ENCODE peak calls at places on chromosomes 7 and 10, in four cellular contexts. One of them, this sample, is unnamed.

GRCh38 chr7:33195264-33195663 is 65.9 kb downstream of the BBS9 start:
- DNase-seq in GM12878: no peak
- DNase-seq in testis: no peak
- DNase-seq in GM12891: no peak
- DNase-seq in this sample: peak

GRCh38 chr7:130699686-130700085 is 13.3 kb upstream of the TSGA13 start:
- DNase-seq in GM12878: no peak
- DNase-seq in testis: no peak
- DNase-seq in GM12891: no peak
- DNase-seq in this sample: no peak

GRCh38 chr7:108358553-108358952 is 97.7 kb downstream of the NRCAM start:
- DNase-seq in GM12878: no peak
- DNase-seq in testis: no peak
- DNase-seq in GM12891: no peak
- DNase-seq in this sample: no peak

GRCh38 chr10:110883924-110884323 is 12.2 kb downstream of the PDCD4 start:
- DNase-seq in GM12878: no peak
- DNase-seq in testis: no peak
- DNase-seq in GM12891: no peak
- DNase-seq in this sample: peak

GRCh38 chr10:78972160-78972946 is 96.4 kb upstream of the ZMIZ1 start:
- DNase-seq in GM12878: no peak
- DNase-seq in testis: peak
- DNase-seq in GM12891: no peak
- DNase-seq in this sample: peak

GRCh38 chr10:29517352-29517923 is 117.3 kb downstream of the SVIL start:
- DNase-seq in GM12878: no peak
- DNase-seq in testis: peak
- DNase-seq in GM12891: no peak
- DNase-seq in this sample: peak

GRCh38 chr10:57699944-57700343 is 567.8 kb downstream of the IPMK start:
- DNase-seq in GM12878: no peak
- DNase-seq in testis: no peak
- DNase-seq in GM12891: no peak
- DNase-seq in this sample: no peak

GRCh38 chr7:37915438-37915837 is 1.2 kb downstream of the SFRP4 start:
- DNase-seq in GM12878: no peak
- DNase-seq in testis: no peak
- DNase-seq in GM12891: no peak
- DNase-seq in this sample: no peak

GRCh38 chr10:34081347-34081743 is 733.8 kb downstream of the PARD3 start:
- DNase-seq in GM12878: no peak
- DNase-seq in testis: no peak
- DNase-seq in GM12891: no peak
- DNase-seq in this sample: no peak

GRCh38 chr7:13532028-13532753 is 457.3 kb downstream of the ETV1 start:
- DNase-seq in GM12878: no peak
- DNase-seq in testis: no peak
- DNase-seq in GM12891: no peak
- DNase-seq in this sample: no peak

GRCh38 chr7:2735744-2736143 is 47.7 kb downstream of the AMZ1 start:
- DNase-seq in GM12878: no peak
- DNase-seq in testis: peak
- DNase-seq in GM12891: no peak
- DNase-seq in this sample: no peak

GRCh38 chr10:95395947-95396449 is 105.2 kb upstream of the PDLIM1 start:
- DNase-seq in GM12878: no peak
- DNase-seq in testis: no peak
- DNase-seq in GM12891: no peak
- DNase-seq in this sample: no peak

GRCh38 chr7:70694357-70694908 is 437.5 kb upstream of the GALNT17 start:
- DNase-seq in GM12878: no peak
- DNase-seq in testis: peak
- DNase-seq in GM12891: peak
- DNase-seq in this sample: no peak

GRCh38 chr7:79529214-79529895 is 75.9 kb upstream of the MAGI2 start:
- DNase-seq in GM12878: no peak
- DNase-seq in testis: no peak
- DNase-seq in GM12891: no peak
- DNase-seq in this sample: no peak

GRCh38 chr7:94288091-94288490 is 106.6 kb upstream of the COL1A2 start:
- DNase-seq in GM12878: no peak
- DNase-seq in testis: no peak
- DNase-seq in GM12891: no peak
- DNase-seq in this sample: no peak

GRCh38 chr10:79243211-79244067 is 103.8 kb upstream of the PPIF start:
- DNase-seq in GM12878: no peak
- DNase-seq in testis: peak
- DNase-seq in GM12891: peak
- DNase-seq in this sample: no peak

GRCh38 chr10:45440511-45441062 is 66.6 kb downstream of the ALOX5 start:
- DNase-seq in GM12878: no peak
- DNase-seq in testis: no peak
- DNase-seq in GM12891: no peak
- DNase-seq in this sample: no peak

GRCh38 chr7:25002826-25003225 is 22.8 kb upstream of the OSBPL3 start:
- DNase-seq in GM12878: no peak
- DNase-seq in testis: no peak
- DNase-seq in GM12891: no peak
- DNase-seq in this sample: no peak

GRCh38 chr7:99395616-99396327 is 12.6 kb downstream of the PDAP1 start:
- DNase-seq in GM12878: no peak
- DNase-seq in testis: no peak
- DNase-seq in GM12891: no peak
- DNase-seq in this sample: no peak

DNA sequence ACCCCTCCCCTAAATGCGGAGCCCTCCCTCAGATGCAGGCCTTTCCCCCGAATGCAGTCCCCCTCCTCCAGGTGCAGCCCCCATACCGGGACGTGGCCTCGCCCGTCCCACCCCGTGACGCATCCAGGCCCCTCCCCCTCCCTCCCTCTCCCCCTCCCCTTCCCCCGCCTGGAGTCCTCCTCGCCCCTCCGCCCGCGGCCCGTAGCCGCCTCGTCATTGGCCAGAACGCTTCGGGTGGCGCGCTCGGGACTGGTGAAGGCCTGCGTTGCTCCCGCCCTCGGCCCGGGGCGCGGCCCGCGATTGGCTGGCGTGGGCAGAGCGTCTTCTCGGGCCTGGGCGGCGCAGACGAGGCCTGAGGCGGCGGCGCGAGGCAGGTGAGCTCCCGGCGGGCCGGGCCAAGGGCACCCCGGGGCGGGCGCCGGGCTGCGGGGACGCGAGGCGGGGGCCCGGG is 16.0 kb upstream of the SUN1 start:
- DNase-seq in GM12878: peak
- DNase-seq in testis: peak
- DNase-seq in GM12891: peak
- DNase-seq in this sample: peak
- TF ChIP-seq POLR2A in GM12878: peak
- TF ChIP-seq POLR2A in testis: peak
- TF ChIP-seq POLR2A in GM12891: no peak
- TF ChIP-seq POLR2A in this sample: no peak

GRCh38 chr10:117541909-117542705 is 439 bp upstream of the EMX2 start:
- DNase-seq in GM12878: no peak
- DNase-seq in testis: peak
- DNase-seq in GM12891: no peak
- DNase-seq in this sample: peak
- TF ChIP-seq POLR2A in GM12878: no peak
- TF ChIP-seq POLR2A in testis: peak
- TF ChIP-seq POLR2A in GM12891: no peak
- TF ChIP-seq POLR2A in this sample: no peak

DNA sequence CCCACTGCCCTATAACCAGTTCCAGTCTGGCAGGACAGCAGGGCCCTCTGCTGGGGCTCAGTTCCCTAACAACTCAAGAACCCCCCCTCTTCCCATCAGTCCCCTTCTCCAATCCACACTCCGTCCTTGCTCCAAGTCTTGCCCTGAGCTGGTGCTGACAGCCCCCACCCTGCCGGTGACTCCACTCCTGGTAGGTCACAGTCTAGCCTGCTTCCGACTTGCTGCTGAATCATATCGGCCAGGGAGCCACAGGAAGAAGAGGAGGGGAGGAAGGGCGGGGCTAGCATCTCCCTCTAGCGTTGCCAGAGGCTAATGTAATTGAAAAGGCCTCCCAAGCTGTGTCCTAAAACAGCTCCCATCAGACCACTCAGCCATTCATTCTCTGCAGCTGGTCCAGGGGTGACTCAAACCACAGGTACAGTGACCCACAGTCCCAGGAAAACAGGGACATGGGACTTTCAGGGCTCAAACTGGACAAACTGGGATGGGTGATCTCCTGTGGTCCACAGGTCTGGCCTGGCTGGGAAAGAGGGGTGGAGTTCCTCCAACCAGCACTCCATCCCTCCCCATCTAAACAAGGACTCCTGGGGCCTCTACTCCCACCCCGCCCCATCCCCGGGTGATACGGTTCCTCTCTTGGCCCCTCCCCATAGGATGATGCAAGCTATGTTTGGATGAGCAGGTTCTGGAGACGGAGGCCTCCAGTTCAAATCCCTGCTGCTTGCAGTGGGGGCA is 158.8 kb downstream of the SH3PXD2A start:
- DNase-seq in GM12878: no peak
- DNase-seq in testis: no peak
- DNase-seq in GM12891: peak
- DNase-seq in this sample: peak
- TF ChIP-seq POLR2A in GM12878: peak
- TF ChIP-seq POLR2A in testis: no peak
- TF ChIP-seq POLR2A in GM12891: no peak
- TF ChIP-seq POLR2A in this sample: no peak

GRCh38 chr10:47090042-47090441 is 178.8 kb downstream of the PTPN20 start:
- DNase-seq in GM12878: no peak
- DNase-seq in testis: no peak
- DNase-seq in GM12891: no peak
- DNase-seq in this sample: no peak
- TF ChIP-seq POLR2A in GM12878: no peak
- TF ChIP-seq POLR2A in testis: no peak
- TF ChIP-seq POLR2A in GM12891: no peak
- TF ChIP-seq POLR2A in this sample: no peak

This sample was measured in erythroblast.